ENCODE peak calls at places on chromosomes 13 and 19, in four cellular contexts. Y is colonic mucosa, H is PC-9, K is fibroblast of lung. T is an unnamed sample.
A peak's percentile ranks its signal among the peaks of the same experiment; 100 is the strongest.

GRCh38 chr19:30968210-30968609 is 381.0 kb downstream of the TSHZ3 start:
- DNase-seq in K (no peak), H (no peak), Y (no peak), T (no peak)

GRCh38 chr13:41496420-41497234 is 39.3 kb downstream of the RGCC start:
- DNase-seq in H (no peak), Y (no peak), K (peak; percentile 79), T (no peak)

GRCh38 chr19:47436712-47437401 is 17.5 kb upstream of the MEIS3 start:
- DNase-seq in Y (peak; percentile 82), H (peak; percentile 60), K (peak; percentile 30), T (no peak)

GRCh38 chr13:98775844-98776598 is 23.5 kb upstream of the SLC15A1 start:
- DNase-seq in K (peak; percentile 82), Y (peak; percentile 86), H (peak; percentile 99), T (peak; percentile 58)

GRCh38 chr13:40490086-40490723 is 176.2 kb downstream of the FOXO1 start:
- DNase-seq in K (no peak), H (no peak), Y (peak; percentile 34), T (no peak)

GRCh38 chr13:37490176-37490575 is 108.4 kb downstream of the POSTN start:
- DNase-seq in H (no peak), Y (no peak), K (peak; percentile 61), T (no peak)

GRCh38 chr13:44347905-44348304 is 25.7 kb upstream of the SERP2 start:
- DNase-seq in H (no peak), Y (no peak), K (no peak), T (no peak)

GRCh38 chr13:40171566-40171965 is 494.9 kb downstream of the FOXO1 start:
- DNase-seq in Y (no peak), K (no peak), H (no peak), T (no peak)

GRCh38 chr13:81171065-81171647 is 830.2 kb upstream of the SPRY2 start:
- DNase-seq in K (peak; percentile 3), H (no peak), Y (no peak), T (no peak)

GRCh38 chr13:60572003-60572792 is 175.2 kb downstream of the TDRD3 start:
- DNase-seq in H (peak; percentile 43), K (peak; percentile 84), Y (no peak), T (peak; percentile 61)

GRCh38 chr13:69092615-69093322 is 1014.9 kb upstream of the ATXN8OS start:
- DNase-seq in H (no peak), K (no peak), Y (no peak), T (no peak)

GRCh38 chr19:37964109-37964508 is 57.1 kb downstream of the SIPA1L3 start:
- DNase-seq in H (no peak), Y (no peak), K (peak; percentile 61), T (no peak)

GRCh38 chr13:90997951-90998350 is 349.5 kb upstream of the MIR17HG start:
- DNase-seq in Y (no peak), K (no peak), H (no peak), T (no peak)

GRCh38 chr19:57406516-57407123 is 4.3 kb upstream of the ZNF17 start:
- DNase-seq in Y (peak; percentile 67), H (peak; percentile 61), K (peak; percentile 16), T (no peak)

GRCh38 chr13:22110368-22110767 is 439.5 kb downstream of the FGF9 start:
- DNase-seq in Y (no peak), K (no peak), H (no peak), T (no peak)

GRCh38 chr13:113325779-113326178 is 28.7 kb downstream of the LAMP1 start:
- DNase-seq in Y (no peak), H (peak; percentile 2), K (no peak), T (no peak)

GRCh38 chr13:113324336-113324882 is 27.4 kb downstream of the LAMP1 start:
- DNase-seq in K (no peak), H (no peak), Y (no peak), T (no peak)

GRCh38 chr13:113322890-113323651 is 26.0 kb downstream of the LAMP1 start:
- DNase-seq in Y (no peak), K (no peak), H (no peak), T (no peak)

GRCh38 chr13:113322043-113322461 is 25.0 kb downstream of the LAMP1 start:
- DNase-seq in K (no peak), H (no peak), Y (no peak), T (no peak)

DNA sequence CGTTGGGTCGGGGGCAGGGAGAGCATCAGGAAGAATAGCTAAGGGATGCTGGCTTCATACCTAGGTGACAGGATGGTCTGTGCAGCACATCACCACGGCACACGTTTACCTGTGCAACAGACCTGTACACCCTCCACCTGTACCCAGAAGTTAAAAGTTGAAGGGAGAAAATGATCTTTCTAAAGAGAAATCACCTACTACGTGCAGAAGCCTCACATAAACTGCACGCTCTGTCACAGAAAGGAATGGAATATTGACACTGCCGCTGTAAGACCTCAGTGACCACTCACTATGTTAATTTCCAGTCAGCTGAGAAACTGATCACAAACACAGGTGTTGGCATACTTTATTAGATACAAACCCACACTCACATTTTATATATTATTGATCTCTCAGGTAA is 26.8 kb downstream of the LAMP1 start:
- DNase-seq in K (no peak), Y (no peak), H (no peak), T (no peak)
- H3K36me3 ChIP-seq in K (peaks cover 19% of the 10 kb centered on the region), Y (peaks cover 11% of the 10 kb centered on the region), H (peaks cover 15% of the 10 kb centered on the region), T (peaks cover 2% of the 10 kb centered on the region)

DNA sequence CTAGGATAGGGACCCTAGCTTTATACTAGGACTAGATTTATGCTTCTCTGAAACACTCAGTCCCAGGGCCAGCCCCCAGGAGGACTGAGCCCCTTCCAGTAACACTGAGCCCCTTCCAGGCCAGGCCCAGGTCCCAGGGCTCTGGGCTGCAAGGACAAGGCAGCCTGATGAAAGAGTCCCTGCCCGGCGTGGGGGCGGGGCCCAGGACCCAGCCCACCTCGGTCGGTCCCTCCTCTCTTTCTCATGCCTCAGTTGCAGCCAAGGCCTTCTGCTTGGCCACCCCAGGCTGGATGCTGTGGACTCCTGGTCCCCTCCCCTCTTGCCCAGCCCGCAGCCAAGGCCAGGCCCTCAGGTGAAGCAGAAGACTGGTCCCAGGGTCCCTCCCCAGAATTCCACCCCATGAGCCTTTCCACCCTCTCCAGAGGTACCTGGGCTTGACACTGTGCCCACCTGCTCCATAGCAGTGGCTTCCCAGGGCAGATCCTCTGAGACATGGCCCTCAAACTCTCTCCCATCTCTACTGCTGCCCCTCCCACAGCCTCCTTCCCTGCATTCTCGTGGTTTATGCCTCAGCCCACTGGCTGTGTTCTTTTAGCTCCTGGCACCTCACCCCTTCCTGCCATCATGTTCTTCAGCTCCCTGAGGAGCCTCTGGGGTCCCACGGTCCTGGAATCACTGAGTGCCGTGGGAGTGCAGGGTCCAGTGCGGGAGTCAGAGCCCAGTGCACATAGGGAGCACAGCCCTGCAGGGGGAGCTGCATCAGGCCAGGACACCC is 53.6 kb upstream of the C1QTNF9B start:
- DNase-seq in H (no peak), K (peak; percentile 17), Y (no peak), T (no peak)
- TF ChIP-seq CTCF in H (no peak), K (no peak), Y (no peak), T (peak; percentile 8)

GRCh38 chr19:50678323-50678722 is 29.1 kb downstream of the C19orf81 start:
- DNase-seq in K (no peak), Y (no peak), H (no peak), T (no peak)
- H3K27me3 ChIP-seq in K (no peaks in the 10 kb centered on the region), Y (no peaks in the 10 kb centered on the region), H (peaks cover 74% of the 10 kb centered on the region), T (no peaks in the 10 kb centered on the region)

GRCh38 chr19:40619333-40620160 is 18.4 kb downstream of the LTBP4 start:
- DNase-seq in H (no peak), Y (no peak), K (no peak), T (no peak)
- H3K36me3 ChIP-seq in H (peaks cover 9% of the 10 kb centered on the region), Y (no peaks in the 10 kb centered on the region), K (peaks cover 9% of the 10 kb centered on the region), T (no peaks in the 10 kb centered on the region)

GRCh38 chr13:42735011-42735410 is 46.4 kb upstream of the FAM216B start:
- DNase-seq in Y (no peak), H (no peak), K (no peak), T (no peak)

GRCh38 chr13:42732073-42732472 is 49.3 kb upstream of the FAM216B start:
- DNase-seq in K (no peak), Y (no peak), H (no peak), T (no peak)

GRCh38 chr13:42729857-42730402 is 51.5 kb upstream of the FAM216B start:
- DNase-seq in Y (no peak), K (no peak), H (no peak), T (no peak)

GRCh38 chr13:42728507-42729180 is 52.7 kb upstream of the FAM216B start:
- DNase-seq in K (no peak), Y (no peak), H (peak; percentile 52), T (no peak)

GRCh38 chr13:42733046-42733445 is 48.3 kb upstream of the FAM216B start:
- DNase-seq in K (no peak), Y (no peak), H (no peak), T (no peak)
- TF ChIP-seq CTCF in K (no peak), Y (no peak), H (no peak), T (no peak)

GRCh38 chr19:50826492-50827240 is 3.1 kb upstream of the KLK1 start:
- DNase-seq in H (no peak), K (no peak), Y (no peak), T (no peak)
- H3K27me3 ChIP-seq in H (peaks cover 79% of the 10 kb centered on the region), K (no peaks in the 10 kb centered on the region), Y (no peaks in the 10 kb centered on the region), T (peaks cover 9% of the 10 kb centered on the region)

DNA sequence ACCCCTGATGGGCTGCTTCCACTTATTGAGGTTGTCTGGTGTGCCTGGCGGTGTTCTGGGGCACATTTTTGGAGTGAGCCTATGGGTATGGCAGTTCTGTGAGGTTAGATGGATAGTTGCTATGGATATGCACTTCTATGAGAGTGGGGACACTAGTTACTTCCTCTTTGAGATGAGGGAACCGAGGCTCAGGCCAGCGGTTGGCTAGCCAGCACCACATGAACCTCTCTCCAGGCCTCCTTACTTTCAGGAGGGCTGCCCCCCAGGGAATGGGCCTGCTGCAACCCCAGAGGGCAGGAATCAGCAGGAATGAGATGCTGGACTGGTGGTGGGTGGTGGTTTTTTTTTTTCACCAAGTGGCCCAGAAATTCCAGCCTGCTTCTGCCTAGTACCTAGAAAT is 13.5 kb upstream of the PRR19 start:
- DNase-seq in Y (no peak), H (no peak), K (no peak), T (no peak)
- H3K36me3 ChIP-seq in Y (peaks cover 14% of the 10 kb centered on the region), H (no peaks in the 10 kb centered on the region), K (peaks cover 50% of the 10 kb centered on the region), T (peaks cover 16% of the 10 kb centered on the region)

T was measured in kidney epithelial cell.